ENCODE peak calls at places on chromosomes 13 and 19, in ten cellular contexts. O is occipital lobe; E is lower leg skin; U is psoas muscle; D is MM.1S; K is substantia nigra; B is ovary; C is activated T-helper 1 cell treated with anti-CD3 and anti-CD28 coated beads, Interleukin-2, amount 50 U/mL, for 16 hours; G is smooth muscle cell of the brain vasculature; V is iris pigment epithelial cell. N is an unnamed sample.

GRCh38 chr19:17404621-17405249 is 695 bp downstream of the BST2 start:
- DNase-seq in E (no peak), D (no peak), V (no peak), B (no peak), C (no peak), O (no peak), G (no peak), U (no peak), K (no peak), N (no peak)

GRCh38 chr19:51108066-51108804 is at the start of gene CTU1:
- DNase-seq in G (peak; percentile 98), E (peak; percentile 99), D (peak; percentile 99), B (peak; percentile 98), K (peak; percentile 98), V (peak; percentile 100), O (peak; percentile 98), U (peak; percentile 99), C (peak; percentile 98), N (peak; percentile 99)

GRCh38 chr19:5240011-5240410 is 100.6 kb downstream of the PTPRS start:
- DNase-seq in B (no peak), E (no peak), G (no peak), V (no peak), O (no peak), U (no peak), D (no peak), C (no peak), K (no peak), N (no peak)

GRCh38 chr19:35160629-35161433 is 6.3 kb downstream of the FXYD5 start:
- DNase-seq in K (no peak), D (no peak), B (no peak), C (no peak), V (no peak), G (no peak), U (no peak), E (no peak), O (no peak), N (no peak)

GRCh38 chr13:79668353-79668752 is 187.4 kb downstream of the NDFIP2 start:
- DNase-seq in O (no peak), V (no peak), B (no peak), G (no peak), U (no peak), C (no peak), K (no peak), E (no peak), D (no peak), N (no peak)

GRCh38 chr19:28934626-28935025 is 278.3 kb downstream of the UQCRFS1 start:
- DNase-seq in O (no peak), K (no peak), C (no peak), B (no peak), G (no peak), E (no peak), D (no peak), U (no peak), V (no peak), N (peak; percentile 73)

GRCh38 chr19:39106201-39106600 is 19.4 kb upstream of the PAK4 start:
- DNase-seq in B (no peak), E (no peak), D (no peak), O (no peak), V (no peak), G (no peak), U (no peak), C (no peak), K (no peak), N (peak; percentile 8)

GRCh38 chr13:38180670-38181069 is 169.0 kb upstream of the UFM1 start:
- DNase-seq in G (no peak), C (no peak), O (no peak), B (no peak), U (no peak), V (no peak), E (no peak), K (no peak), D (peak; percentile 23), N (no peak)

GRCh38 chr13:109989155-109989554 is 202.8 kb upstream of the IRS2 start:
- DNase-seq in B (no peak), C (no peak), O (no peak), D (no peak), V (peak; percentile 69), E (peak; percentile 40), K (no peak), U (no peak), G (no peak), N (peak; percentile 45)

GRCh38 chr13:48125794-48126228 is 30.9 kb upstream of the MED4 start:
- DNase-seq in C (no peak), K (no peak), O (no peak), G (peak; percentile 35), B (peak; percentile 20), V (peak; percentile 35), D (no peak), E (no peak), U (no peak), N (no peak)

GRCh38 chr19:55838906-55839305 is 2.6 kb downstream of the NLRP4 start:
- DNase-seq in D (peak; percentile 77), B (no peak), K (no peak), O (no peak), V (no peak), C (no peak), E (no peak), U (no peak), G (no peak), N (no peak)

GRCh38 chr13:101474419-101474957 is 22.0 kb downstream of the ITGBL1 start:
- DNase-seq in O (no peak), V (peak; percentile 84), C (no peak), B (no peak), K (peak; percentile 62), E (no peak), G (peak; percentile 83), D (no peak), U (no peak), N (no peak)

GRCh38 chr19:29259153-29259552 is 46.2 kb upstream of the UQCRFS1 start:
- DNase-seq in U (no peak), O (no peak), V (no peak), D (peak; percentile 21), G (no peak), E (peak; percentile 40), C (no peak), B (no peak), K (no peak), N (no peak)

GRCh38 chr19:39408392-39409206 is 2.0 kb downstream of the ZFP36 start:
- DNase-seq in K (no peak), V (peak; percentile 46), G (no peak), O (no peak), B (no peak), D (peak; percentile 40), U (peak; percentile 70), E (no peak), C (no peak), N (no peak)